ENCODE peak calls at places on chromosomes 11 and 22, in ten cellular contexts. J is sigmoid colon, O is heart left ventricle, V is H54, B is body of pancreas, S is ovary, U is lower leg skin, M is A549, A is spleen, W is uterus. H is an unnamed sample.
A peak's percentile ranks its signal among the peaks of the same experiment; 100 is the strongest.

GRCh38 chr11:85752890-85753581 is 57.9 kb downstream of the SYTL2 start:
- DNase-seq in B (peak; percentile 51), O (peak; percentile 24), W (peak; percentile 18), V (no peak), S (no peak), A (peak; percentile 80), M (no peak), J (no peak), U (no peak), H (no peak)

GRCh38 chr11:91800208-91800914 is 424.3 kb upstream of the FAT3 start:
- DNase-seq in A (no peak), J (no peak), M (no peak), B (no peak), O (no peak), V (no peak), U (no peak), S (no peak), W (no peak), H (no peak)

GRCh38 chr11:28963189-28963588 is 855.0 kb downstream of the METTL15 start:
- DNase-seq in W (no peak), S (no peak), V (no peak), A (no peak), B (no peak), J (no peak), U (no peak), M (no peak), O (no peak), H (no peak)

GRCh38 chr11:42249401-42249800 is 789.9 kb upstream of the LRRC4C start:
- DNase-seq in V (no peak), A (no peak), W (no peak), S (no peak), J (no peak), M (no peak), U (no peak), B (no peak), O (no peak), H (no peak)

GRCh38 chr11:130513132-130513531 is 64.7 kb downstream of the ADAMTS15 start:
- DNase-seq in V (no peak), O (peak; percentile 70), M (no peak), W (peak; percentile 42), A (no peak), J (peak; percentile 94), B (no peak), S (no peak), U (peak; percentile 84), H (no peak)

GRCh38 chr11:86931965-86932332 is 23.2 kb downstream of the FZD4 start:
- DNase-seq in U (no peak), O (no peak), V (no peak), B (no peak), J (no peak), A (no peak), S (peak; percentile 49), M (peak; percentile 22), W (peak; percentile 30), H (no peak)

GRCh38 chr11:18144243-18144642 is 11.9 kb downstream of the MRGPRX3 start:
- DNase-seq in B (no peak), V (no peak), O (no peak), M (no peak), U (no peak), W (no peak), A (no peak), J (no peak), S (no peak), H (no peak)

GRCh38 chr22:41217553-41218157 is 12.5 kb downstream of the L3MBTL2 start:
- DNase-seq in V (no peak), A (no peak), S (peak; percentile 82), O (peak; percentile 79), B (peak; percentile 52), W (peak; percentile 58), M (no peak), J (peak; percentile 90), U (peak; percentile 87), H (peak; percentile 56)

GRCh38 chr11:88051386-88051785 is 123.9 kb downstream of the RAB38 start:
- DNase-seq in J (no peak), V (no peak), S (no peak), O (no peak), A (no peak), W (no peak), U (no peak), M (no peak), B (no peak), H (no peak)

GRCh38 chr11:60950933-60951610 is 904 bp downstream of the SLC15A3 start:
- DNase-seq in A (peak; percentile 91), B (no peak), S (peak; percentile 47), O (no peak), M (no peak), W (no peak), U (no peak), V (no peak), J (no peak), H (no peak)

GRCh38 chr22:26330971-26331625 is 98.0 kb upstream of the ASPHD2 start:
- DNase-seq in V (peak; percentile 33), B (peak; percentile 70), J (peak; percentile 55), M (peak; percentile 45), O (no peak), W (no peak), S (no peak), A (no peak), U (no peak), H (peak; percentile 46)

GRCh38 chr11:129141748-129142475 is 50.2 kb downstream of the ARHGAP32 start:
- DNase-seq in B (no peak), V (no peak), M (no peak), S (no peak), O (no peak), A (no peak), J (no peak), W (no peak), U (no peak), H (no peak)
- TF ChIP-seq POLR2A in B (no peak), V (no peak), M (no peak), S (no peak), O (no peak), A (no peak), J (no peak), W (no peak), U (no peak), H (no peak)

GRCh38 chr11:73972187-73972586 is 10.5 kb downstream of the UCP2 start:
- DNase-seq in A (peak; percentile 58), S (no peak), O (no peak), J (peak; percentile 25), V (no peak), W (no peak), B (no peak), M (no peak), U (no peak), H (no peak)

GRCh38 chr11:73969991-73970800 is 12.4 kb downstream of the UCP2 start:
- DNase-seq in M (no peak), W (no peak), A (peak; percentile 83), O (no peak), S (no peak), V (no peak), J (no peak), U (no peak), B (no peak), H (no peak)

GRCh38 chr11:73971175-73971719 is 11.4 kb downstream of the UCP2 start:
- DNase-seq in W (no peak), O (no peak), A (peak; percentile 67), B (no peak), J (no peak), U (no peak), M (no peak), S (no peak), V (no peak), H (no peak)

GRCh38 chr11:73968356-73968966 is 14.2 kb downstream of the UCP2 start:
- DNase-seq in J (no peak), A (peak; percentile 70), V (no peak), B (no peak), W (no peak), M (no peak), U (no peak), S (no peak), O (no peak), H (no peak)

DNA sequence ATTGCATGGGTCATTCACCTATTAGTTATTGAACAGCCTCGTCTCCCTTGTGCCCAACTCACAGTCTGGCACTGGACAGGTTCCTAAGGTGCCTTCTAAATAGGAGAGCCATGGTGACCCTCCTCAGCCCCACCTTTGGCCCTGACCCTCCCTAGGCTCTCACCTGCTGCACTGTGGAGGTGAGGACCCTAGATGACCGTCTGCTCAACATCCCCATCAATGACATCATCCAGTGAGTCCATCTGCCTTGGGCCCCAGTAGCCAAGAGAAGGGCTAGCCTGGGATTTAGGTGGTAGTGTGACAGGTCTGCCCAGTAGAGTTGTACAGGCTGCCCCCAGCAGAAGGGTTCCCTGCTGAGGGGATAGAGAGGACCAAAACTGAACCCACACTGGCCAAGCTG is 13.6 kb downstream of the UCP2 start:
- DNase-seq in U (no peak), A (peak; percentile 38), M (no peak), B (no peak), W (no peak), J (no peak), O (no peak), S (no peak), V (no peak), H (no peak)
- TF ChIP-seq POLR2A in U (no peak), A (no peak), M (no peak), B (no peak), W (no peak), J (no peak), O (no peak), S (no peak), V (no peak), H (no peak)

GRCh38 chr11:102111011-102111786 is 952 bp downstream of the YAP1 start:
- DNase-seq in V (peak; percentile 26), B (peak; percentile 77), W (peak; percentile 81), J (peak; percentile 89), S (peak; percentile 88), M (peak; percentile 69), A (no peak), O (peak; percentile 79), U (peak; percentile 95), H (peak; percentile 12)
- TF ChIP-seq POLR2A in V (no peak), B (peak; percentile 65), W (no peak), J (no peak), S (no peak), M (no peak), A (no peak), O (no peak), U (no peak), H (no peak)

GRCh38 chr22:30398685-30399680 is 2.2 kb downstream of the SEC14L2 start:
- DNase-seq in J (no peak), B (no peak), M (no peak), O (no peak), V (no peak), W (no peak), A (no peak), U (no peak), S (no peak), H (no peak)

GRCh38 chr22:30400159-30400558 is 3.3 kb downstream of the SEC14L2 start:
- DNase-seq in M (no peak), U (no peak), A (no peak), W (no peak), O (no peak), S (no peak), B (no peak), V (no peak), J (no peak), H (no peak)

GRCh38 chr22:30396871-30397655 is at the start of gene SEC14L2:
- DNase-seq in V (no peak), O (peak; percentile 65), U (peak; percentile 95), A (no peak), W (peak; percentile 68), J (peak; percentile 88), B (peak; percentile 62), M (peak; percentile 55), S (peak; percentile 63), H (no peak)

GRCh38 chr22:30399718-30400117 is 2.9 kb downstream of the SEC14L2 start:
- DNase-seq in J (no peak), B (no peak), S (no peak), M (no peak), U (no peak), V (no peak), O (no peak), W (no peak), A (no peak), H (no peak)

GRCh38 chr22:30397656-30398635 is 1.1 kb downstream of the SEC14L2 start:
- DNase-seq in U (no peak), V (no peak), W (no peak), O (no peak), M (no peak), A (no peak), B (no peak), S (no peak), J (no peak), H (no peak)
- TF ChIP-seq POLR2A in U (no peak), V (no peak), W (no peak), O (no peak), M (no peak), A (no peak), B (no peak), S (no peak), J (no peak), H (no peak)